ENCODE peak calls at places on chromosomes 11 and 22, in nine cellular contexts. Z is NCI-H510A treated with DMSO at 0.1 percent for 48 hours, B is mucosa of gallbladder, U is HT1080, A is RCC 7860, I is type B pancreatic cell, Y is testis, G is GM20000, X is mammary epithelial cell. M is an unnamed sample.

GRCh38 chr11:61709572-61709971 is 29.4 kb downstream of the DAGLA start:
- DNase-seq in A (no peak), X (no peak), Y (no peak), Z (peak), G (no peak), B (no peak), U (no peak), I (no peak), M (no peak)

GRCh38 chr11:111452146-111452545 is 60.0 kb downstream of the BTG4 start:
- DNase-seq in Z (no peak), I (no peak), U (peak), B (no peak), G (no peak), Y (no peak), X (peak), A (no peak), M (no peak)

GRCh38 chr11:64121637-64122410 is 44.1 kb downstream of the MACROD1 start:
- DNase-seq in A (peak), G (no peak), B (no peak), Z (peak), I (no peak), U (peak), Y (no peak), X (peak), M (no peak)

GRCh38 chr11:33258631-33259184 is 1.5 kb downstream of the HIPK3 start:
- DNase-seq in I (no peak), Z (no peak), G (no peak), U (no peak), A (no peak), B (no peak), Y (peak), X (peak), M (no peak)

GRCh38 chr11:2792376-2793250 is 92.8 kb upstream of the KCNQ1OT1 start:
- DNase-seq in Z (no peak), X (no peak), U (no peak), Y (no peak), G (no peak), I (peak), B (no peak), A (no peak), M (no peak)

GRCh38 chr11:67154726-67155125 is 35.7 kb downstream of the KDM2A start:
- DNase-seq in U (no peak), X (no peak), B (no peak), I (no peak), Z (no peak), G (no peak), A (no peak), Y (no peak), M (no peak)

GRCh38 chr11:10351768-10352641 is 47.1 kb downstream of the ADM start:
- DNase-seq in U (peak), X (peak), Z (peak), B (peak), I (no peak), Y (no peak), G (no peak), A (peak), M (no peak)

GRCh38 chr11:28529540-28530410 is 421.6 kb downstream of the METTL15 start:
- DNase-seq in U (peak), X (peak), G (peak), B (no peak), Y (no peak), I (no peak), Z (peak), A (peak), M (no peak)

GRCh38 chr22:44601725-44602124 is 100.3 kb upstream of the PRR5 start:
- DNase-seq in Y (no peak), Z (no peak), I (no peak), A (no peak), U (no peak), G (no peak), X (no peak), B (no peak), M (no peak)

GRCh38 chr11:69140635-69141034 is 15.1 kb upstream of the SMIM38 start:
- DNase-seq in A (no peak), Z (no peak), I (no peak), B (no peak), G (no peak), X (peak), Y (no peak), U (no peak), M (no peak)

GRCh38 chr11:47987781-47988180 is 7.4 kb downstream of the PTPRJ start:
- DNase-seq in Z (no peak), A (no peak), I (no peak), G (no peak), Y (peak), B (no peak), X (no peak), U (no peak), M (no peak)